ENCODE peak calls at places on chromosomes 5 and 9, in six cellular contexts. G, O, K, U, Q and Y are unnamed samples.

GRCh38 chr5:146789712-146790660 is 88.6 kb downstream of the PPP2R2B start:
- DNase-seq in G (no peak), O (no peak), K (no peak), U (no peak), Q (peak; percentile 20), Y (no peak)

GRCh38 chr5:61357745-61358144 is 25.7 kb downstream of the ZSWIM6 start:
- DNase-seq in G (no peak), O (peak; percentile 11), K (no peak), U (no peak), Q (peak; percentile 54), Y (peak; percentile 55)

GRCh38 chr5:41508186-41508585 is 2.2 kb downstream of the PLCXD3 start:
- DNase-seq in G (no peak), O (no peak), K (no peak), U (no peak), Q (no peak), Y (peak; percentile 46)

GRCh38 chr9:1837453-1838084 is 177.6 kb upstream of the SMARCA2 start:
- DNase-seq in G (peak; percentile 3), O (peak; percentile 18), K (no peak), U (no peak), Q (peak; percentile 76), Y (peak; percentile 61)

GRCh38 chr5:150486402-150487198 is 21.3 kb upstream of the NDST1 start:
- DNase-seq in G (no peak), O (no peak), K (no peak), U (peak; percentile 90), Q (peak; percentile 86), Y (peak; percentile 90)

GRCh38 chr9:122904466-122904822 is 715 bp downstream of the RC3H2 start:
- DNase-seq in G (no peak), O (no peak), K (peak; percentile 26), U (peak; percentile 52), Q (peak; percentile 54), Y (peak; percentile 73)

GRCh38 chr9:37281541-37281940 is 141.0 kb upstream of the GRHPR start:
- DNase-seq in G (no peak), O (no peak), K (no peak), U (no peak), Q (no peak), Y (no peak)

GRCh38 chr9:110089681-110090370 is 118.1 kb downstream of the C9orf152 start:
- DNase-seq in G (no peak), O (no peak), K (no peak), U (no peak), Q (no peak), Y (no peak)

GRCh38 chr9:136050706-136051567 is 44.2 kb downstream of the NACC2 start:
- DNase-seq in G (no peak), O (no peak), K (no peak), U (peak; percentile 90), Q (peak; percentile 51), Y (no peak)

GRCh38 chr9:130522233-130522808 is 57.1 kb upstream of the FUBP3 start:
- DNase-seq in G (no peak), O (no peak), K (no peak), U (no peak), Q (peak; percentile 80), Y (peak; percentile 52)

GRCh38 chr5:80623911-80624457 is 30.5 kb upstream of the MSH3 start:
- DNase-seq in G (no peak), O (peak; percentile 38), K (no peak), U (no peak), Q (no peak), Y (no peak)

GRCh38 chr9:109477269-109478203 is 20.6 kb downstream of the PTPN3 start:
- DNase-seq in G (no peak), O (no peak), K (peak; percentile 26), U (no peak), Q (no peak), Y (no peak)

GRCh38 chr9:83472764-83473163 is 65.4 kb downstream of the FRMD3 start:
- DNase-seq in G (no peak), O (peak; percentile 70), K (no peak), U (no peak), Q (no peak), Y (peak; percentile 17)

GRCh38 chr9:124782661-124783574 is 6.0 kb downstream of the OLFML2A start:
- DNase-seq in G (no peak), O (no peak), K (no peak), U (no peak), Q (peak; percentile 14), Y (no peak)

GRCh38 chr9:35763803-35764202 is 9.7 kb upstream of the MSMP start:
- DNase-seq in G (no peak), O (no peak), K (no peak), U (no peak), Q (no peak), Y (peak; percentile 40)

GRCh38 chr5:17441351-17441750 is 56.7 kb upstream of the TAF11L2 start:
- DNase-seq in G (peak; percentile 36), O (no peak), K (no peak), U (peak; percentile 82), Q (no peak), Y (no peak)

GRCh38 chr5:34959323-34959722 is 30.0 kb downstream of the DNAJC21 start:
- DNase-seq in G (peak; percentile 13), O (no peak), K (no peak), U (no peak), Q (no peak), Y (no peak)

GRCh38 chr9:98185611-98186171 is 6.7 kb downstream of the CORO2A start:
- DNase-seq in G (no peak), O (peak; percentile 17), K (peak; percentile 32), U (peak; percentile 72), Q (no peak), Y (no peak)

GRCh38 chr5:65986050-65986451 is 59.7 kb downstream of the ERBIN start:
- DNase-seq in G (no peak), O (no peak), K (no peak), U (peak; percentile 91), Q (no peak), Y (peak; percentile 27)

GRCh38 chr9:35561468-35562261 is 43.4 kb upstream of the TESK1 start:
- DNase-seq in G (no peak), O (no peak), K (no peak), U (peak; percentile 34), Q (no peak), Y (no peak)

GRCh38 chr9:35905912-35906679 is at the start of gene HRCT1:
- DNase-seq in G (peak; percentile 79), O (no peak), K (peak; percentile 54), U (peak; percentile 94), Q (no peak), Y (no peak)

GRCh38 chr5:120528609-120529008 is 64.5 kb downstream of the PRR16 start:
- DNase-seq in G (peak; percentile 41), O (no peak), K (no peak), U (no peak), Q (no peak), Y (no peak)

GRCh38 chr5:176647870-176648466 is 684 bp downstream of the TSPAN17 start:
- DNase-seq in G (no peak), O (no peak), K (no peak), U (peak; percentile 92), Q (no peak), Y (peak; percentile 55)